ENCODE peak calls at places on chromosome 1, in ten cellular contexts. One of them, this sample, is unnamed.

GRCh38 chr1:3785458-3786157 is 10.7 kb downstream of the LRRC47 start:
- DNase-seq in stimulated activated CD4-positive, alpha-beta T cell treated with anti-CD3 and anti-CD28 coated beads, Interleukin-4, amount 100 ng/mL, for 4 hours: no peak
- DNase-seq in lung microvascular endothelial cell: no peak
- DNase-seq in hepatic stellate cell: no peak
- DNase-seq in heart left ventricle: no peak
- DNase-seq in T follicular helper cell: no peak
- DNase-seq in cardiac muscle cell: peak; percentile 45
- DNase-seq in activated CD4-positive, alpha-beta T cell treated with anti-CD3 and anti-CD28 coated beads, Interleukin-2, amount 50 U/mL, for 48 hours: peak; percentile 22
- DNase-seq in RWPE1: no peak
- DNase-seq in NCI-H460: no peak
- DNase-seq in this sample: no peak

GRCh38 chr1:17919525-17920439 is 164.6 kb downstream of the ACTL8 start:
- DNase-seq in stimulated activated CD4-positive, alpha-beta T cell treated with anti-CD3 and anti-CD28 coated beads, Interleukin-4, amount 100 ng/mL, for 4 hours: no peak
- DNase-seq in lung microvascular endothelial cell: peak; percentile 33
- DNase-seq in hepatic stellate cell: peak; percentile 37
- DNase-seq in heart left ventricle: no peak
- DNase-seq in T follicular helper cell: no peak
- DNase-seq in cardiac muscle cell: peak; percentile 86
- DNase-seq in activated CD4-positive, alpha-beta T cell treated with anti-CD3 and anti-CD28 coated beads, Interleukin-2, amount 50 U/mL, for 48 hours: no peak
- DNase-seq in RWPE1: peak; percentile 30
- DNase-seq in NCI-H460: peak; percentile 27
- DNase-seq in this sample: no peak

GRCh38 chr1:5994713-5995621 is 2.7 kb upstream of the NPHP4 start:
- DNase-seq in stimulated activated CD4-positive, alpha-beta T cell treated with anti-CD3 and anti-CD28 coated beads, Interleukin-4, amount 100 ng/mL, for 4 hours: peak; percentile 39
- DNase-seq in lung microvascular endothelial cell: no peak
- DNase-seq in hepatic stellate cell: no peak
- DNase-seq in heart left ventricle: peak; percentile 35
- DNase-seq in T follicular helper cell: peak; percentile 59
- DNase-seq in cardiac muscle cell: no peak
- DNase-seq in activated CD4-positive, alpha-beta T cell treated with anti-CD3 and anti-CD28 coated beads, Interleukin-2, amount 50 U/mL, for 48 hours: peak; percentile 61
- DNase-seq in RWPE1: no peak
- DNase-seq in NCI-H460: no peak
- DNase-seq in this sample: no peak

GRCh38 chr1:18900303-18900841 is 2.0 kb downstream of the ALDH4A1 start:
- DNase-seq in stimulated activated CD4-positive, alpha-beta T cell treated with anti-CD3 and anti-CD28 coated beads, Interleukin-4, amount 100 ng/mL, for 4 hours: no peak
- DNase-seq in lung microvascular endothelial cell: no peak
- DNase-seq in hepatic stellate cell: no peak
- DNase-seq in heart left ventricle: no peak
- DNase-seq in T follicular helper cell: no peak
- DNase-seq in cardiac muscle cell: no peak
- DNase-seq in activated CD4-positive, alpha-beta T cell treated with anti-CD3 and anti-CD28 coated beads, Interleukin-2, amount 50 U/mL, for 48 hours: no peak
- DNase-seq in RWPE1: no peak
- DNase-seq in NCI-H460: no peak
- DNase-seq in this sample: no peak

GRCh38 chr1:204446413-204447111 is 34.9 kb upstream of the PPP1R15B start:
- DNase-seq in stimulated activated CD4-positive, alpha-beta T cell treated with anti-CD3 and anti-CD28 coated beads, Interleukin-4, amount 100 ng/mL, for 4 hours: peak; percentile 70
- DNase-seq in lung microvascular endothelial cell: peak; percentile 74
- DNase-seq in hepatic stellate cell: peak; percentile 80
- DNase-seq in heart left ventricle: peak; percentile 84
- DNase-seq in T follicular helper cell: peak; percentile 66
- DNase-seq in cardiac muscle cell: peak; percentile 89
- DNase-seq in activated CD4-positive, alpha-beta T cell treated with anti-CD3 and anti-CD28 coated beads, Interleukin-2, amount 50 U/mL, for 48 hours: peak; percentile 76
- DNase-seq in RWPE1: peak; percentile 67
- DNase-seq in NCI-H460: peak; percentile 69
- DNase-seq in this sample: no peak

GRCh38 chr1:209505044-209505443 is 78.5 kb upstream of the CAMK1G start:
- DNase-seq in stimulated activated CD4-positive, alpha-beta T cell treated with anti-CD3 and anti-CD28 coated beads, Interleukin-4, amount 100 ng/mL, for 4 hours: no peak
- DNase-seq in lung microvascular endothelial cell: no peak
- DNase-seq in hepatic stellate cell: no peak
- DNase-seq in heart left ventricle: no peak
- DNase-seq in T follicular helper cell: no peak
- DNase-seq in cardiac muscle cell: no peak
- DNase-seq in activated CD4-positive, alpha-beta T cell treated with anti-CD3 and anti-CD28 coated beads, Interleukin-2, amount 50 U/mL, for 48 hours: no peak
- DNase-seq in RWPE1: peak; percentile 64
- DNase-seq in NCI-H460: no peak
- DNase-seq in this sample: no peak

GRCh38 chr1:211198111-211198510 is 61.1 kb upstream of the RCOR3 start:
- DNase-seq in stimulated activated CD4-positive, alpha-beta T cell treated with anti-CD3 and anti-CD28 coated beads, Interleukin-4, amount 100 ng/mL, for 4 hours: no peak
- DNase-seq in lung microvascular endothelial cell: peak; percentile 2
- DNase-seq in hepatic stellate cell: peak; percentile 10
- DNase-seq in heart left ventricle: no peak
- DNase-seq in T follicular helper cell: no peak
- DNase-seq in cardiac muscle cell: no peak
- DNase-seq in activated CD4-positive, alpha-beta T cell treated with anti-CD3 and anti-CD28 coated beads, Interleukin-2, amount 50 U/mL, for 48 hours: no peak
- DNase-seq in RWPE1: peak; percentile 57
- DNase-seq in NCI-H460: no peak
- DNase-seq in this sample: peak; percentile 21

GRCh38 chr1:169793730-169794129 is 977 bp downstream of the METTL18 start:
- DNase-seq in stimulated activated CD4-positive, alpha-beta T cell treated with anti-CD3 and anti-CD28 coated beads, Interleukin-4, amount 100 ng/mL, for 4 hours: no peak
- DNase-seq in lung microvascular endothelial cell: no peak
- DNase-seq in hepatic stellate cell: no peak
- DNase-seq in heart left ventricle: no peak
- DNase-seq in T follicular helper cell: no peak
- DNase-seq in cardiac muscle cell: no peak
- DNase-seq in activated CD4-positive, alpha-beta T cell treated with anti-CD3 and anti-CD28 coated beads, Interleukin-2, amount 50 U/mL, for 48 hours: no peak
- DNase-seq in RWPE1: no peak
- DNase-seq in NCI-H460: no peak
- DNase-seq in this sample: no peak

GRCh38 chr1:16906873-16907272 is 11.1 kb downstream of the RNU1-2 start:
- DNase-seq in stimulated activated CD4-positive, alpha-beta T cell treated with anti-CD3 and anti-CD28 coated beads, Interleukin-4, amount 100 ng/mL, for 4 hours: no peak
- DNase-seq in lung microvascular endothelial cell: no peak
- DNase-seq in hepatic stellate cell: no peak
- DNase-seq in heart left ventricle: no peak
- DNase-seq in T follicular helper cell: no peak
- DNase-seq in cardiac muscle cell: no peak
- DNase-seq in activated CD4-positive, alpha-beta T cell treated with anti-CD3 and anti-CD28 coated beads, Interleukin-2, amount 50 U/mL, for 48 hours: no peak
- DNase-seq in RWPE1: no peak
- DNase-seq in NCI-H460: no peak
- DNase-seq in this sample: no peak

GRCh38 chr1:59052194-59052593 is 244.7 kb upstream of the FGGY start:
- DNase-seq in stimulated activated CD4-positive, alpha-beta T cell treated with anti-CD3 and anti-CD28 coated beads, Interleukin-4, amount 100 ng/mL, for 4 hours: no peak
- DNase-seq in lung microvascular endothelial cell: no peak
- DNase-seq in hepatic stellate cell: no peak
- DNase-seq in heart left ventricle: no peak
- DNase-seq in T follicular helper cell: no peak
- DNase-seq in cardiac muscle cell: no peak
- DNase-seq in activated CD4-positive, alpha-beta T cell treated with anti-CD3 and anti-CD28 coated beads, Interleukin-2, amount 50 U/mL, for 48 hours: no peak
- DNase-seq in RWPE1: no peak
- DNase-seq in NCI-H460: no peak
- DNase-seq in this sample: no peak

GRCh38 chr1:211928993-211929637 is 98.6 kb upstream of the LPGAT1 start:
- DNase-seq in stimulated activated CD4-positive, alpha-beta T cell treated with anti-CD3 and anti-CD28 coated beads, Interleukin-4, amount 100 ng/mL, for 4 hours: no peak
- DNase-seq in lung microvascular endothelial cell: peak; percentile 13
- DNase-seq in hepatic stellate cell: no peak
- DNase-seq in heart left ventricle: no peak
- DNase-seq in T follicular helper cell: no peak
- DNase-seq in cardiac muscle cell: no peak
- DNase-seq in activated CD4-positive, alpha-beta T cell treated with anti-CD3 and anti-CD28 coated beads, Interleukin-2, amount 50 U/mL, for 48 hours: no peak
- DNase-seq in RWPE1: peak; percentile 32
- DNase-seq in NCI-H460: peak; percentile 83
- DNase-seq in this sample: no peak

GRCh38 chr1:5901841-5902240 is 90.4 kb downstream of the NPHP4 start:
- DNase-seq in stimulated activated CD4-positive, alpha-beta T cell treated with anti-CD3 and anti-CD28 coated beads, Interleukin-4, amount 100 ng/mL, for 4 hours: no peak
- DNase-seq in lung microvascular endothelial cell: no peak
- DNase-seq in hepatic stellate cell: no peak
- DNase-seq in heart left ventricle: no peak
- DNase-seq in T follicular helper cell: no peak
- DNase-seq in cardiac muscle cell: no peak
- DNase-seq in activated CD4-positive, alpha-beta T cell treated with anti-CD3 and anti-CD28 coated beads, Interleukin-2, amount 50 U/mL, for 48 hours: no peak
- DNase-seq in RWPE1: no peak
- DNase-seq in NCI-H460: no peak
- DNase-seq in this sample: no peak

GRCh38 chr1:89259283-89259971 is 13.2 kb downstream of the GBP5 start:
- DNase-seq in stimulated activated CD4-positive, alpha-beta T cell treated with anti-CD3 and anti-CD28 coated beads, Interleukin-4, amount 100 ng/mL, for 4 hours: peak; percentile 13
- DNase-seq in lung microvascular endothelial cell: no peak
- DNase-seq in hepatic stellate cell: no peak
- DNase-seq in heart left ventricle: no peak
- DNase-seq in T follicular helper cell: no peak
- DNase-seq in cardiac muscle cell: no peak
- DNase-seq in activated CD4-positive, alpha-beta T cell treated with anti-CD3 and anti-CD28 coated beads, Interleukin-2, amount 50 U/mL, for 48 hours: peak; percentile 33
- DNase-seq in RWPE1: no peak
- DNase-seq in NCI-H460: no peak
- DNase-seq in this sample: no peak

GRCh38 chr1:58823481-58824010 is 39.7 kb upstream of the JUN start:
- DNase-seq in stimulated activated CD4-positive, alpha-beta T cell treated with anti-CD3 and anti-CD28 coated beads, Interleukin-4, amount 100 ng/mL, for 4 hours: no peak
- DNase-seq in lung microvascular endothelial cell: peak; percentile 92
- DNase-seq in hepatic stellate cell: peak; percentile 68
- DNase-seq in heart left ventricle: no peak
- DNase-seq in T follicular helper cell: no peak
- DNase-seq in cardiac muscle cell: peak; percentile 36
- DNase-seq in activated CD4-positive, alpha-beta T cell treated with anti-CD3 and anti-CD28 coated beads, Interleukin-2, amount 50 U/mL, for 48 hours: no peak
- DNase-seq in RWPE1: peak; percentile 75
- DNase-seq in NCI-H460: no peak
- DNase-seq in this sample: no peak

This sample was measured in keratinocyte.